ENCODE peak calls at places on chromosomes 12 and 14, in four cellular contexts. Y is hypothalamus, U is progenitor cell of endocrine pancreas, A is adrenal gland. M is an unnamed sample.

GRCh38 chr12:110592078-110592477 is 9.0 kb upstream of the PPTC7 start:
- DNase-seq in Y (no peak), U (no peak), A (no peak), M (no peak)

GRCh38 chr12:2013527-2014223 is 9.4 kb upstream of the DCP1B start:
- DNase-seq in Y (no peak), U (no peak), A (peak; percentile 84), M (peak; percentile 66)

GRCh38 chr12:19574606-19575005 is 135.3 kb downstream of the AEBP2 start:
- DNase-seq in Y (no peak), U (no peak), A (no peak), M (no peak)

GRCh38 chr12:69096669-69097364 is 142.6 kb upstream of the CPSF6 start:
- DNase-seq in Y (no peak), U (no peak), A (no peak), M (no peak)

GRCh38 chr14:60277605-60278190 is 28.7 kb downstream of the PPM1A start:
- DNase-seq in Y (no peak), U (no peak), A (no peak), M (no peak)

GRCh38 chr14:65810326-65810725 is 397.8 kb downstream of the FUT8 start:
- DNase-seq in Y (no peak), U (no peak), A (no peak), M (no peak)

GRCh38 chr12:84658877-84659276 is 253.7 kb downstream of the SLC6A15 start:
- DNase-seq in Y (no peak), U (no peak), A (no peak), M (no peak)

GRCh38 chr14:22898302-22898894 is 15.4 kb downstream of the REM2 start:
- DNase-seq in Y (no peak), U (no peak), A (no peak), M (no peak)

GRCh38 chr12:1203735-1204019 is 212.7 kb downstream of the ERC1 start:
- DNase-seq in Y (no peak), U (no peak), A (no peak), M (no peak)

GRCh38 chr12:105764216-105764835 is 374.4 kb downstream of the NUAK1 start:
- DNase-seq in Y (no peak), U (no peak), A (no peak), M (no peak)

GRCh38 chr14:38994721-38995120 is 108.3 kb downstream of the SEC23A start:
- DNase-seq in Y (no peak), U (no peak), A (no peak), M (no peak)

GRCh38 chr14:62866376-62866775 is 178.9 kb downstream of the KCNH5 start:
- DNase-seq in Y (no peak), U (no peak), A (no peak), M (no peak)

GRCh38 chr12:118371354-118372282 is 1.1 kb downstream of the TAOK3 start:
- DNase-seq in Y (no peak), U (peak; percentile 14), A (peak; percentile 43), M (peak; percentile 24)

GRCh38 chr12:123231931-123232330 is 1.0 kb downstream of the MPHOSPH9 start:
- DNase-seq in Y (no peak), U (no peak), A (no peak), M (no peak)

GRCh38 chr14:93320489-93320888 is 12.3 kb downstream of the BTBD7 start:
- DNase-seq in Y (no peak), U (no peak), A (no peak), M (no peak)

GRCh38 chr12:2490746-2491145 is 304.0 kb upstream of the FKBP4 start:
- DNase-seq in Y (no peak), U (no peak), A (no peak), M (no peak)

GRCh38 chr12:127272864-127273263 is 994.1 kb upstream of the TMEM132C start:
- DNase-seq in Y (no peak), U (no peak), A (no peak), M (no peak)

GRCh38 chr14:65403231-65403630 is 9.3 kb upstream of the FUT8 start:
- DNase-seq in Y (no peak), U (no peak), A (no peak), M (no peak)

GRCh38 chr12:49264466-49264872 is 413 bp upstream of the TUBA1C start:
- DNase-seq in Y (no peak), U (no peak), A (no peak), M (no peak)

GRCh38 chr14:105152794-105153241 is 15.8 kb downstream of the JAG2 start:
- DNase-seq in Y (no peak), U (no peak), A (no peak), M (peak; percentile 47)

GRCh38 chr12:105986779-105987686 is 151.7 kb downstream of the NUAK1 start:
- DNase-seq in Y (no peak), U (no peak), A (no peak), M (no peak)

GRCh38 chr14:65434216-65434850 is 21.8 kb downstream of the FUT8 start:
- DNase-seq in Y (no peak), U (no peak), A (no peak), M (no peak)

M was measured in uterus.